ENCODE peak calls at places on chromosomes 2 and 18, in seven cellular contexts. F is mesendoderm, T is H1, G is neuronal stem cell, H is IMR-90, S is mesenchymal stem cell, W is H9. I is an unnamed sample.

GRCh38 chr2:109185338-109185737 is 56.3 kb downstream of the SH3RF3 start:
- DNase-seq in F (peak; percentile 57), T (no peak), G (no peak), H (peak; percentile 95), S (peak; percentile 56), W (no peak), I (no peak)

GRCh38 chr18:2572892-2573291 is 1.5 kb downstream of the NDC80 start:
- DNase-seq in F (no peak), T (no peak), G (no peak), H (no peak), S (peak; percentile 28), W (no peak), I (no peak)

GRCh38 chr18:55988537-55988936 is 400.5 kb upstream of the TCF4 start:
- DNase-seq in F (no peak), T (no peak), G (no peak), H (peak; percentile 71), S (peak; percentile 98), W (no peak), I (peak; percentile 1)

GRCh38 chr2:160581035-160581434 is 87.4 kb upstream of the RBMS1 start:
- DNase-seq in F (peak; percentile 13), T (no peak), G (no peak), H (peak; percentile 56), S (peak; percentile 40), W (no peak), I (no peak)

GRCh38 chr2:40431600-40431955 is 20.3 kb downstream of the SLC8A1 start:
- DNase-seq in F (no peak), T (no peak), G (no peak), H (peak; percentile 88), S (peak; percentile 65), W (no peak), I (peak; percentile 44)

GRCh38 chr2:112268547-112268946 is 6.8 kb upstream of the ZC3H6 start:
- DNase-seq in F (no peak), T (no peak), G (no peak), H (no peak), S (no peak), W (no peak), I (no peak)

GRCh38 chr2:207073791-207074678 is 91.7 kb downstream of the KLF7 start:
- DNase-seq in F (peak; percentile 62), T (no peak), G (no peak), H (peak; percentile 12), S (peak; percentile 53), W (no peak), I (no peak)

GRCh38 chr2:15243762-15244161 is 317.4 kb downstream of the NBAS start:
- DNase-seq in F (peak; percentile 42), T (no peak), G (no peak), H (peak; percentile 46), S (peak; percentile 20), W (no peak), I (no peak)

GRCh38 chr2:226578879-226579278 is 220.7 kb downstream of the IRS1 start:
- DNase-seq in F (no peak), T (no peak), G (no peak), H (peak; percentile 30), S (peak; percentile 39), W (no peak), I (peak; percentile 64)

GRCh38 chr2:45867800-45868199 is 216.3 kb downstream of the PRKCE start:
- DNase-seq in F (no peak), T (no peak), G (no peak), H (no peak), S (no peak), W (no peak), I (no peak)

GRCh38 chr2:54609647-54610046 is 113.8 kb upstream of the EML6 start:
- DNase-seq in F (no peak), T (no peak), G (no peak), H (no peak), S (no peak), W (no peak), I (no peak)

GRCh38 chr2:37579314-37579713 is 92.1 kb downstream of the CDC42EP3 start:
- DNase-seq in F (no peak), T (no peak), G (no peak), H (no peak), S (no peak), W (no peak), I (no peak)

GRCh38 chr2:37583402-37583801 is 88.0 kb downstream of the CDC42EP3 start:
- DNase-seq in F (no peak), T (no peak), G (no peak), H (no peak), S (no peak), W (no peak), I (peak; percentile 60)

GRCh38 chr2:37582911-37583310 is 88.5 kb downstream of the CDC42EP3 start:
- DNase-seq in F (no peak), T (no peak), G (no peak), H (no peak), S (no peak), W (no peak), I (peak; percentile 50)

GRCh38 chr2:37582371-37582770 is 89.1 kb downstream of the CDC42EP3 start:
- DNase-seq in F (no peak), T (no peak), G (no peak), H (no peak), S (no peak), W (no peak), I (peak; percentile 18)

GRCh38 chr2:37581433-37581832 is 90.0 kb downstream of the CDC42EP3 start:
- DNase-seq in F (no peak), T (no peak), G (no peak), H (no peak), S (peak; percentile 62), W (no peak), I (peak; percentile 76)
- H3K79me1 ChIP-seq in F (no peaks in the 10 kb centered on the region), T (no peaks in the 10 kb centered on the region), G (no peaks in the 10 kb centered on the region), H (no peaks in the 10 kb centered on the region), S (no peaks in the 10 kb centered on the region), W (no peaks in the 10 kb centered on the region), I (peaks cover 7% of the 10 kb centered on the region)

GRCh38 chr18:46281185-46282176 is 177.3 kb downstream of the HAUS1 start:
- DNase-seq in F (peak; percentile 89), T (peak; percentile 50), G (peak; percentile 62), H (peak; percentile 79), S (peak; percentile 77), W (peak; percentile 80), I (peak; percentile 66)

GRCh38 chr18:46279673-46280072 is 175.5 kb downstream of the HAUS1 start:
- DNase-seq in F (no peak), T (no peak), G (no peak), H (no peak), S (no peak), W (no peak), I (no peak)

GRCh38 chr18:46282177-46282570 is 178.0 kb downstream of the HAUS1 start:
- DNase-seq in F (no peak), T (no peak), G (no peak), H (no peak), S (no peak), W (no peak), I (no peak)

GRCh38 chr18:46276736-46277135 is 172.6 kb downstream of the HAUS1 start:
- DNase-seq in F (no peak), T (no peak), G (no peak), H (no peak), S (no peak), W (no peak), I (peak; percentile 14)

GRCh38 chr18:46278481-46279465 is 174.6 kb downstream of the HAUS1 start:
- DNase-seq in F (no peak), T (no peak), G (no peak), H (peak; percentile 74), S (peak; percentile 54), W (no peak), I (peak; percentile 63)
- H4K8ac ChIP-seq in F (no peak overlapping the region), T (no peak overlapping the region), G (no peak overlapping the region), H (no peak overlapping the region), S (no peak overlapping the region), W (no peak overlapping the region), I (no peak overlapping the region)

GRCh38 chr2:16515709-16516108 is 149.9 kb downstream of the CYRIA start:
- DNase-seq in F (peak; percentile 25), T (no peak), G (no peak), H (no peak), S (no peak), W (no peak), I (no peak)

GRCh38 chr2:16509042-16509441 is 156.6 kb downstream of the CYRIA start:
- DNase-seq in F (no peak), T (no peak), G (no peak), H (no peak), S (no peak), W (no peak), I (no peak)

GRCh38 chr2:16508061-16508851 is 157.4 kb downstream of the CYRIA start:
- DNase-seq in F (peak; percentile 68), T (peak; percentile 27), G (peak; percentile 69), H (no peak), S (peak; percentile 3), W (peak; percentile 76), I (peak; percentile 65)

GRCh38 chr2:16511041-16511440 is 154.6 kb downstream of the CYRIA start:
- DNase-seq in F (no peak), T (no peak), G (no peak), H (no peak), S (no peak), W (no peak), I (peak; percentile 23)

DNA sequence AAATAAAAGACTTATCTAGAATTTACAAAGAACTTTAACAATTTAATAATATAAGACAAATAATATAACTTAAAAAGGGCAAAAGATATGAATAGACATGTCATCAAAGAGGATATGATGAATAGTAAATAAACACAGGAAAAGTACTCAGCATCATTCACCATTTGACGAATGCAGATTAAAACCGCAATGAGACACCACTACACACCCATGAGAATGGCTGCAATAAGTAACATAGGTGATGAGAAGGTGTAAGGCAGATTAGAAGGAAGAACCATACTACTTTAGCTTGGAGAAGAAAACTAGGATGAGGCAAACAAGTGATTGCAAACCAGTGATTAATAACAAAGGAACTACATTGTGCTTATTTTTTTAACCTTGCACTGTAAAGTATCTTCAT is 152.0 kb downstream of the CYRIA start:
- DNase-seq in F (no peak), T (no peak), G (no peak), H (no peak), S (no peak), W (no peak), I (no peak)
- H3K79me1 ChIP-seq in F (no peaks in the 10 kb centered on the region), T (no peaks in the 10 kb centered on the region), G (no peaks in the 10 kb centered on the region), H (no peaks in the 10 kb centered on the region), S (no peaks in the 10 kb centered on the region), W (no peaks in the 10 kb centered on the region), I (no peaks in the 10 kb centered on the region)

GRCh38 chr2:74391209-74391579 is 11.1 kb upstream of the DCTN1 start:
- DNase-seq in F (peak; percentile 64), T (no peak), G (no peak), H (peak; percentile 22), S (peak; percentile 53), W (no peak), I (no peak)

GRCh38 chr2:74384051-74384450 is 3.9 kb upstream of the DCTN1 start:
- DNase-seq in F (no peak), T (no peak), G (no peak), H (peak; percentile 36), S (no peak), W (no peak), I (no peak)

GRCh38 chr2:74385396-74385795 is 5.3 kb upstream of the DCTN1 start:
- DNase-seq in F (peak; percentile 14), T (no peak), G (no peak), H (no peak), S (no peak), W (no peak), I (no peak)

GRCh38 chr2:74390601-74391000 is 10.5 kb upstream of the DCTN1 start:
- DNase-seq in F (no peak), T (no peak), G (no peak), H (no peak), S (no peak), W (no peak), I (no peak)

DNA sequence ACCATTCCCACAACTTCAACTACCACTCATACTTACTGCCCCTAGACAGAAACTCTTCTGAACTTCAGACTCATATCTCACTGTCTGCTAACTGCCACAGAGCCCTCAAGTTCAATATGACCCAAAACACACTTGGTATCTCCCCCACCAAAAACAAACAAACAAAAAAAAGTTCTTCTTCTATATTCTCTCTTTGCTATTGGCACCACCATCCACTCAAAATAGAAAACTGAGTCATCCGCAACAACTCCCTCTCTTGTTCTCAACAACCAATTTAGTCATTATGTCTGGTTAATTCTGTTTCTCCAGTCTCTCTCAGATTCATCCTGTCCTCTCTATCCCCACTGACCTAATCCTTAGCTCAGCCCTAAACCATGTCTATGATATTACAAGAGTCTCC is 7.2 kb upstream of the DCTN1 start:
- DNase-seq in F (no peak), T (no peak), G (no peak), H (peak; percentile 47), S (peak; percentile 31), W (no peak), I (no peak)
- H4K8ac ChIP-seq in F (no peak overlapping the region), T (no peak overlapping the region), G (no peak overlapping the region), H (no peak overlapping the region), S (no peak overlapping the region), W (no peak overlapping the region), I (no peak overlapping the region)

I was measured in trophoblast cell.